ENCODE peak calls at places on chromosomes 16 and 17, in seven cellular contexts. One of them, this sample, is unnamed.

GRCh38 chr17:77528516-77529327 is 388.0 kb downstream of the SEC14L1 start:
- DNase-seq in sigmoid colon: peak; percentile 37
- DNase-seq in dorsolateral prefrontal cortex: peak; percentile 75
- DNase-seq in colonic mucosa: no peak
- DNase-seq in epithelial cell of esophagus: no peak
- DNase-seq in CD4-positive, alpha-beta T cell: no peak
- DNase-seq in IMR-90: no peak
- DNase-seq in this sample: no peak

GRCh38 chr17:44792276-44792675 is 33.5 kb downstream of the ADAM11 start:
- DNase-seq in sigmoid colon: no peak
- DNase-seq in dorsolateral prefrontal cortex: no peak
- DNase-seq in colonic mucosa: no peak
- DNase-seq in epithelial cell of esophagus: peak; percentile 52
- DNase-seq in CD4-positive, alpha-beta T cell: no peak
- DNase-seq in IMR-90: peak; percentile 73
- DNase-seq in this sample: no peak

GRCh38 chr16:4328580-4329353 is 12.9 kb downstream of the GLIS2 start:
- DNase-seq in sigmoid colon: peak; percentile 76
- DNase-seq in dorsolateral prefrontal cortex: no peak
- DNase-seq in colonic mucosa: no peak
- DNase-seq in epithelial cell of esophagus: no peak
- DNase-seq in CD4-positive, alpha-beta T cell: no peak
- DNase-seq in IMR-90: peak; percentile 36
- DNase-seq in this sample: no peak

GRCh38 chr16:56558024-56558747 is 6.7 kb upstream of the MT4 start:
- DNase-seq in sigmoid colon: no peak
- DNase-seq in dorsolateral prefrontal cortex: peak; percentile 86
- DNase-seq in colonic mucosa: no peak
- DNase-seq in epithelial cell of esophagus: peak; percentile 95
- DNase-seq in CD4-positive, alpha-beta T cell: no peak
- DNase-seq in IMR-90: peak; percentile 75
- DNase-seq in this sample: no peak

GRCh38 chr16:57341441-57342303 is 16.9 kb upstream of the CCL22 start:
- DNase-seq in sigmoid colon: no peak
- DNase-seq in dorsolateral prefrontal cortex: no peak
- DNase-seq in colonic mucosa: peak; percentile 88
- DNase-seq in epithelial cell of esophagus: peak; percentile 100
- DNase-seq in CD4-positive, alpha-beta T cell: no peak
- DNase-seq in IMR-90: peak; percentile 86
- DNase-seq in this sample: no peak

GRCh38 chr17:47324224-47325020 is 667 bp downstream of the EFCAB13 start:
- DNase-seq in sigmoid colon: peak; percentile 81
- DNase-seq in dorsolateral prefrontal cortex: no peak
- DNase-seq in colonic mucosa: peak; percentile 68
- DNase-seq in epithelial cell of esophagus: peak; percentile 39
- DNase-seq in CD4-positive, alpha-beta T cell: peak; percentile 24
- DNase-seq in IMR-90: peak; percentile 48
- DNase-seq in this sample: peak; percentile 41

GRCh38 chr16:80591071-80591935 is 50.5 kb downstream of the DYNLRB2 start:
- DNase-seq in sigmoid colon: no peak
- DNase-seq in dorsolateral prefrontal cortex: no peak
- DNase-seq in colonic mucosa: no peak
- DNase-seq in epithelial cell of esophagus: no peak
- DNase-seq in CD4-positive, alpha-beta T cell: no peak
- DNase-seq in IMR-90: no peak
- DNase-seq in this sample: no peak

GRCh38 chr17:47204722-47205418 is 4.3 kb upstream of the MYL4 start:
- DNase-seq in sigmoid colon: no peak
- DNase-seq in dorsolateral prefrontal cortex: no peak
- DNase-seq in colonic mucosa: no peak
- DNase-seq in epithelial cell of esophagus: no peak
- DNase-seq in CD4-positive, alpha-beta T cell: no peak
- DNase-seq in IMR-90: peak; percentile 47
- DNase-seq in this sample: no peak

GRCh38 chr17:61000911-61001310 is 323.3 kb downstream of the BCAS3 start:
- DNase-seq in sigmoid colon: no peak
- DNase-seq in dorsolateral prefrontal cortex: no peak
- DNase-seq in colonic mucosa: no peak
- DNase-seq in epithelial cell of esophagus: peak; percentile 2
- DNase-seq in CD4-positive, alpha-beta T cell: no peak
- DNase-seq in IMR-90: peak; percentile 81
- DNase-seq in this sample: no peak
- TF ChIP-seq CTCF in sigmoid colon: no peak
- TF ChIP-seq CTCF in dorsolateral prefrontal cortex: no peak
- TF ChIP-seq CTCF in colonic mucosa: no peak
- TF ChIP-seq CTCF in epithelial cell of esophagus: no peak
- TF ChIP-seq CTCF in CD4-positive, alpha-beta T cell: no peak
- TF ChIP-seq CTCF in IMR-90: peak; percentile 61
- TF ChIP-seq CTCF in this sample: no peak

GRCh38 chr16:49377196-49377755 is 3.7 kb downstream of the C16orf78 start:
- DNase-seq in sigmoid colon: no peak
- DNase-seq in dorsolateral prefrontal cortex: no peak
- DNase-seq in colonic mucosa: no peak
- DNase-seq in epithelial cell of esophagus: no peak
- DNase-seq in CD4-positive, alpha-beta T cell: no peak
- DNase-seq in IMR-90: no peak
- DNase-seq in this sample: no peak
- TF ChIP-seq CTCF in sigmoid colon: no peak
- TF ChIP-seq CTCF in dorsolateral prefrontal cortex: no peak
- TF ChIP-seq CTCF in colonic mucosa: no peak
- TF ChIP-seq CTCF in epithelial cell of esophagus: no peak
- TF ChIP-seq CTCF in CD4-positive, alpha-beta T cell: no peak
- TF ChIP-seq CTCF in IMR-90: no peak
- TF ChIP-seq CTCF in this sample: no peak

GRCh38 chr17:29593546-29594440 is 861 bp downstream of the ANKRD13B start:
- DNase-seq in sigmoid colon: peak; percentile 68
- DNase-seq in dorsolateral prefrontal cortex: peak; percentile 46
- DNase-seq in colonic mucosa: no peak
- DNase-seq in epithelial cell of esophagus: peak; percentile 43
- DNase-seq in CD4-positive, alpha-beta T cell: no peak
- DNase-seq in IMR-90: peak; percentile 24
- DNase-seq in this sample: no peak
- TF ChIP-seq CTCF in sigmoid colon: no peak
- TF ChIP-seq CTCF in dorsolateral prefrontal cortex: no peak
- TF ChIP-seq CTCF in colonic mucosa: no peak
- TF ChIP-seq CTCF in epithelial cell of esophagus: peak; percentile 41
- TF ChIP-seq CTCF in CD4-positive, alpha-beta T cell: peak; percentile 15
- TF ChIP-seq CTCF in IMR-90: peak; percentile 17
- TF ChIP-seq CTCF in this sample: no peak

DNA sequence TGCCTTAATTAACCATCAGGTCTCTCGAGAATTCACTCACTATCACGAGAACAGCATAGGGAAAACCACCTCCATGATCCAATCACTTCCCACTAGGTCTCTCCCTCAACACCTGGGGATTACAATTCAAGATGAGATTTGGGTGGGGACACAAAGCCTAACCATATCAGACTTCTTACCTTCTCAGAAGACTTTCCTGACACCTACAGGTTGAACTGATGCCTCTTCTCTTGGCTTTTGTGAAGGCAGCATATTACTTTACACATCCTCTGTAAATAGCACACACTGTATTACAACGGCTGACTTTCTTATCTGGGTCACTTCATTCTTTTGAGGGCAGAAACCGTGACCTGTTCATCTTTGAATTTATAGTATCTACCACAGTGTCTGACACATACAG is 23.6 kb downstream of the BMERB1 start:
- DNase-seq in sigmoid colon: no peak
- DNase-seq in dorsolateral prefrontal cortex: no peak
- DNase-seq in colonic mucosa: no peak
- DNase-seq in epithelial cell of esophagus: peak; percentile 32
- DNase-seq in CD4-positive, alpha-beta T cell: no peak
- DNase-seq in IMR-90: no peak
- DNase-seq in this sample: no peak
- TF ChIP-seq CTCF in sigmoid colon: no peak
- TF ChIP-seq CTCF in dorsolateral prefrontal cortex: no peak
- TF ChIP-seq CTCF in colonic mucosa: no peak
- TF ChIP-seq CTCF in epithelial cell of esophagus: no peak
- TF ChIP-seq CTCF in CD4-positive, alpha-beta T cell: no peak
- TF ChIP-seq CTCF in IMR-90: no peak
- TF ChIP-seq CTCF in this sample: no peak

GRCh38 chr17:41974658-41975057 is 8.1 kb downstream of the CNP start:
- DNase-seq in sigmoid colon: no peak
- DNase-seq in dorsolateral prefrontal cortex: no peak
- DNase-seq in colonic mucosa: no peak
- DNase-seq in epithelial cell of esophagus: no peak
- DNase-seq in CD4-positive, alpha-beta T cell: no peak
- DNase-seq in IMR-90: no peak
- DNase-seq in this sample: no peak

GRCh38 chr17:41976142-41976768 is 9.7 kb downstream of the CNP start:
- DNase-seq in sigmoid colon: no peak
- DNase-seq in dorsolateral prefrontal cortex: peak; percentile 50
- DNase-seq in colonic mucosa: no peak
- DNase-seq in epithelial cell of esophagus: no peak
- DNase-seq in CD4-positive, alpha-beta T cell: no peak
- DNase-seq in IMR-90: no peak
- DNase-seq in this sample: no peak

GRCh38 chr17:41974031-41974430 is 7.4 kb downstream of the CNP start:
- DNase-seq in sigmoid colon: no peak
- DNase-seq in dorsolateral prefrontal cortex: no peak
- DNase-seq in colonic mucosa: no peak
- DNase-seq in epithelial cell of esophagus: no peak
- DNase-seq in CD4-positive, alpha-beta T cell: no peak
- DNase-seq in IMR-90: no peak
- DNase-seq in this sample: no peak

GRCh38 chr17:41973457-41973856 is 6.9 kb downstream of the CNP start:
- DNase-seq in sigmoid colon: no peak
- DNase-seq in dorsolateral prefrontal cortex: no peak
- DNase-seq in colonic mucosa: no peak
- DNase-seq in epithelial cell of esophagus: no peak
- DNase-seq in CD4-positive, alpha-beta T cell: no peak
- DNase-seq in IMR-90: no peak
- DNase-seq in this sample: no peak

DNA sequence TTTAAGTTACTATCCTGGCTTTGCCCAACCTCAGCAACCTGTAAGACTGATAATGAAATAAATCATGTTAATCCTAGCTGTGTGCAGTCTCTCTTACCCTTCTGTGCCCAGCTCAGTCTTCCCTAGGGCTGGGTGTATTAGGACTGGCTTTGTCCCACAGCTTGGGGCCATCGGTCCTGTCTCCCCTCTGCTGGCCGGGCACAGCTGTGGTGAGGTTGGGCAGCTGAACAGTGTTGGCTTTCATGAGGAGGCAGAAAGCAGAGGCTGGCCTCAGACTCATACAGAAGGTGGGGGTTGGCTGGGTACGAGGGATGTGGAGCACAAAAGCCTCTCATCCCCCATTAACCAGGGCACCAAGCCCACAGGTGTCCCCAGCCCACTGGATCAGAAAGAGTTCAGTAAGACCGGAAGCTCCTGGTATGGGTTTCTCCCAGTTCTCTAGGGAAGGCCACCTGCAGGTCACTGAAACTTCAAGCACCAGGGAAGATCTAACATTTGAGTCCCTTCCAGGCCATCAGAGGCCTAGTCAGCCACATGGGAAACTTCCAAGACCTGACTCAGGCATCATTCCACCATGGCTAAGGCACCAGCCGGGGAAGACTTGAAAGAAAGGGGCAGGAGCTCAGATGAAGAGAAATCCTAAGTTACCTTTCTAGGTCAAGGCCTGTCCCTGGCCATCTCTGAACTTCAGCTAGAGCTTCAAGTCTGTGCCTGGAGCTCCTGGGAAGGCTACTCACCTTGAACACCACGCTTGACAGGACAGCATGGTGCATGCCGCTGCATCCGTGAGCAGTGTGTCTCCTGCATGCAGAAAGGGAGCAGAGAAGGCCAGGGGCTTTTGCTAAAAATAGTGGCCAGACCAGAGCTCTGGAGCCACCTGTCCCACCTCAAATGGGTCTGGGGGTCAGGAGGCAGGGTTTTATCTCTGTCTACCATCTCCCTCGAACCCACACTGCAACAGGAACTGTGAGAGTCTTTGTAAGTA is 8.8 kb downstream of the CNP start:
- DNase-seq in sigmoid colon: no peak
- DNase-seq in dorsolateral prefrontal cortex: peak; percentile 84
- DNase-seq in colonic mucosa: no peak
- DNase-seq in epithelial cell of esophagus: no peak
- DNase-seq in CD4-positive, alpha-beta T cell: no peak
- DNase-seq in IMR-90: peak; percentile 69
- DNase-seq in this sample: no peak
- TF ChIP-seq CTCF in sigmoid colon: no peak
- TF ChIP-seq CTCF in dorsolateral prefrontal cortex: no peak
- TF ChIP-seq CTCF in colonic mucosa: no peak
- TF ChIP-seq CTCF in epithelial cell of esophagus: no peak
- TF ChIP-seq CTCF in CD4-positive, alpha-beta T cell: no peak
- TF ChIP-seq CTCF in IMR-90: no peak
- TF ChIP-seq CTCF in this sample: no peak

GRCh38 chr17:64036198-64036922 is 15.9 kb upstream of the ICAM2 start:
- DNase-seq in sigmoid colon: peak; percentile 42
- DNase-seq in dorsolateral prefrontal cortex: no peak
- DNase-seq in colonic mucosa: peak; percentile 12
- DNase-seq in epithelial cell of esophagus: no peak
- DNase-seq in CD4-positive, alpha-beta T cell: no peak
- DNase-seq in IMR-90: no peak
- DNase-seq in this sample: no peak
- TF ChIP-seq CTCF in sigmoid colon: no peak
- TF ChIP-seq CTCF in dorsolateral prefrontal cortex: no peak
- TF ChIP-seq CTCF in colonic mucosa: no peak
- TF ChIP-seq CTCF in epithelial cell of esophagus: no peak
- TF ChIP-seq CTCF in CD4-positive, alpha-beta T cell: no peak
- TF ChIP-seq CTCF in IMR-90: no peak
- TF ChIP-seq CTCF in this sample: no peak

DNA sequence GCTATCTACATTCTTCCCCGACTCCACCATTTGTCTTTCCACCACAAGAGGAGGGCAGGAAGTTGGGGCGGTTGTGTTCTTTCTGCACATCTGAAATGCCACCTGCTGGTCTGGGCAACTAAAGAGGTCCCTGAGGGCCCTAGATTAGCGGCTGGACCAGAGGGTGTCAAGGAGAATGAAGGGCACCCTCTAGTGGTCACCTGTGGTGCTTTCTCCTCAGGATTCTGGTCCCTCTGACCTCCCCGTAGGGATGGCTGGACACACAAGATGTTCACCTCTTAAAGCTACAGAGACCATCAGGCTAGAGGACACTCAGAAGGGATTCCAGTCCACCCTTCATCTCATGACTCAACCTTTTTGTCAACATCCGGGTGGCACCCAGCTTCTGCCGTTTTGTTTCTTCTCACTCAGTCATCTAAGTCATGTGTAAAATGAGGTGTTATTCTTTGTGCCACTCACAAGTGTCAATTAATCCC is 2.9 kb upstream of the SCIMP start:
- DNase-seq in sigmoid colon: no peak
- DNase-seq in dorsolateral prefrontal cortex: no peak
- DNase-seq in colonic mucosa: peak; percentile 74
- DNase-seq in epithelial cell of esophagus: peak; percentile 39
- DNase-seq in CD4-positive, alpha-beta T cell: no peak
- DNase-seq in IMR-90: peak; percentile 50
- DNase-seq in this sample: no peak
- TF ChIP-seq CTCF in sigmoid colon: no peak
- TF ChIP-seq CTCF in dorsolateral prefrontal cortex: peak; percentile 33
- TF ChIP-seq CTCF in colonic mucosa: peak; percentile 72
- TF ChIP-seq CTCF in epithelial cell of esophagus: peak; percentile 49
- TF ChIP-seq CTCF in CD4-positive, alpha-beta T cell: peak; percentile 48
- TF ChIP-seq CTCF in IMR-90: peak; percentile 59
- TF ChIP-seq CTCF in this sample: no peak

GRCh38 chr16:82843606-82844271 is 217.0 kb downstream of the CDH13 start:
- DNase-seq in sigmoid colon: no peak
- DNase-seq in dorsolateral prefrontal cortex: no peak
- DNase-seq in colonic mucosa: no peak
- DNase-seq in epithelial cell of esophagus: peak; percentile 31
- DNase-seq in CD4-positive, alpha-beta T cell: no peak
- DNase-seq in IMR-90: no peak
- DNase-seq in this sample: no peak
- TF ChIP-seq CTCF in sigmoid colon: no peak
- TF ChIP-seq CTCF in dorsolateral prefrontal cortex: no peak
- TF ChIP-seq CTCF in colonic mucosa: no peak
- TF ChIP-seq CTCF in epithelial cell of esophagus: no peak
- TF ChIP-seq CTCF in CD4-positive, alpha-beta T cell: no peak
- TF ChIP-seq CTCF in IMR-90: no peak
- TF ChIP-seq CTCF in this sample: no peak

This sample was measured in omental fat pad.